ENCODE peak calls at places on chromosome 11, in five cellular contexts. M is GM10248; I is naive thymus-derived CD4-positive, alpha-beta T cell; B is activated naive CD8-positive, alpha-beta T cell treated with anti-CD3 and anti-CD28 coated beads, Interleukin-2, amount 50 U/mL, for 24 hours; O is A549. L is an unnamed sample.

GRCh38 chr11:1888811-1889526 is 2.7 kb downstream of the PRR33 start:
- DNase-seq in M (no peak), I (peak; percentile 67), B (peak; percentile 80), O (no peak), L (no peak)

GRCh38 chr11:19437760-19438159 is 197.0 kb upstream of the E2F8 start:
- DNase-seq in M (no peak), I (no peak), B (no peak), O (peak; percentile 31), L (no peak)

GRCh38 chr11:69892986-69893555 is 73.9 kb upstream of the FGF3 start:
- DNase-seq in M (no peak), I (no peak), B (no peak), O (no peak), L (no peak)

GRCh38 chr11:12008790-12009616 is 577 bp upstream of the DKK3 start:
- DNase-seq in M (no peak), I (no peak), B (no peak), O (peak; percentile 58), L (no peak)

GRCh38 chr11:111765984-111766833 is at the start of gene PPP2R1B:
- DNase-seq in M (peak; percentile 97), I (peak; percentile 78), B (peak; percentile 78), O (peak; percentile 82), L (peak; percentile 77)

GRCh38 chr11:68792400-68792955 is 41.2 kb upstream of the TESMIN start:
- DNase-seq in M (no peak), I (no peak), B (no peak), O (no peak), L (no peak)

GRCh38 chr11:93652161-93652597 is 9.3 kb upstream of the CEP295 start:
- DNase-seq in M (peak; percentile 18), I (no peak), B (peak; percentile 11), O (no peak), L (peak; percentile 59)

GRCh38 chr11:61895046-61895717 is 3.8 kb upstream of the FADS3 start:
- DNase-seq in M (no peak), I (no peak), B (no peak), O (no peak), L (no peak)

L was measured in SK-MEL-5.